ENCODE peak calls at places on chromosomes 3 and 15, in nine cellular contexts. A is transverse colon, E is body of pancreas, V is heart right ventricle, F is fibroblast of lung, Z is pancreas, P is mammary epithelial cell, H is H1, I is cardiac muscle cell. X is an unnamed sample. For H3K27me3, the result is how much of the 10 kb centered on the place peaks cover.

GRCh38 chr3:72100062-72100511 is 315.1 kb upstream of the PROK2 start:
- DNase-seq in P (no peak), I (peak), Z (no peak), A (no peak), V (no peak), H (no peak), E (no peak), F (no peak), X (no peak)

GRCh38 chr3:143040264-143040879 is 39.0 kb downstream of the U2SURP start:
- DNase-seq in H (no peak), A (no peak), E (no peak), F (peak), I (peak), Z (no peak), P (peak), V (no peak), X (no peak)

GRCh38 chr3:188319569-188319968 is 165.6 kb downstream of the LPP start:
- DNase-seq in H (no peak), Z (no peak), V (no peak), E (no peak), F (peak), A (no peak), I (no peak), P (peak), X (no peak)

GRCh38 chr3:71376911-71377310 is 206.6 kb downstream of the FOXP1 start:
- DNase-seq in P (no peak), E (no peak), V (no peak), A (no peak), I (no peak), H (no peak), Z (no peak), F (no peak), X (no peak)

GRCh38 chr15:38370079-38370478 is 83.8 kb upstream of the FAM98B start:
- DNase-seq in E (no peak), Z (no peak), V (no peak), I (no peak), H (no peak), P (no peak), F (no peak), A (no peak), X (no peak)

GRCh38 chr3:185283374-185283935 is 29.6 kb upstream of the EHHADH start:
- DNase-seq in F (no peak), I (no peak), P (peak), E (no peak), H (no peak), V (no peak), Z (no peak), A (no peak), X (no peak)

GRCh38 chr3:100023595-100023994 is 90.7 kb downstream of the FILIP1L start:
- DNase-seq in A (no peak), I (no peak), H (no peak), F (no peak), Z (no peak), E (no peak), P (peak), V (no peak), X (no peak)

GRCh38 chr3:98903705-98904481 is 2.4 kb upstream of the DCBLD2 start:
- DNase-seq in E (no peak), A (no peak), Z (no peak), H (no peak), P (no peak), I (no peak), F (no peak), V (no peak), X (no peak)

GRCh38 chr15:58336161-58336560 is 95.6 kb upstream of the LIPC start:
- DNase-seq in I (no peak), F (no peak), H (no peak), E (no peak), P (no peak), Z (no peak), V (no peak), A (no peak), X (no peak)

GRCh38 chr15:51227967-51228783 is 110.2 kb downstream of the CYP19A1 start:
- DNase-seq in V (peak), I (peak), P (peak), Z (no peak), H (peak), E (no peak), F (peak), A (no peak), X (peak)

GRCh38 chr15:63226966-63227401 is 37.6 kb downstream of the RAB8B start:
- DNase-seq in H (no peak), A (no peak), E (no peak), I (no peak), Z (no peak), P (no peak), F (no peak), V (no peak), X (no peak)

GRCh38 chr15:29596266-29596665 is 226.0 kb downstream of the TJP1 start:
- DNase-seq in Z (no peak), V (no peak), E (no peak), I (no peak), H (no peak), P (peak), F (no peak), A (no peak), X (no peak)

GRCh38 chr3:146152841-146153240 is 8.1 kb downstream of the PLOD2 start:
- DNase-seq in P (peak), E (peak), A (no peak), H (no peak), Z (peak), I (no peak), F (no peak), V (no peak), X (no peak)

GRCh38 chr3:192816274-192816853 is 89.0 kb upstream of the FGF12 start:
- DNase-seq in Z (no peak), H (no peak), E (peak), F (peak), P (peak), V (no peak), A (no peak), I (peak), X (no peak)

GRCh38 chr3:14687360-14687759 is 12.4 kb downstream of the C3orf20 start:
- DNase-seq in P (no peak), F (no peak), A (no peak), H (no peak), I (no peak), V (no peak), E (no peak), Z (no peak), X (no peak)

GRCh38 chr3:150577854-150578253 is 25.3 kb upstream of the SELENOT start:
- DNase-seq in A (no peak), H (no peak), V (no peak), E (no peak), P (no peak), Z (no peak), I (no peak), F (peak), X (no peak)

GRCh38 chr3:130906374-130906995 is 12.6 kb downstream of the ATP2C1 start:
- DNase-seq in Z (no peak), H (no peak), V (no peak), P (peak), I (no peak), F (peak), E (no peak), A (no peak), X (no peak)

GRCh38 chr3:184801241-184801640 is 10.7 kb upstream of the VPS8 start:
- DNase-seq in F (no peak), Z (no peak), I (no peak), P (no peak), E (no peak), V (no peak), A (no peak), H (no peak), X (no peak)

GRCh38 chr3:14725015-14725431 is 50.1 kb downstream of the C3orf20 start:
- DNase-seq in E (no peak), V (no peak), P (no peak), Z (no peak), H (no peak), A (peak), I (no peak), F (peak), X (peak)

DNA sequence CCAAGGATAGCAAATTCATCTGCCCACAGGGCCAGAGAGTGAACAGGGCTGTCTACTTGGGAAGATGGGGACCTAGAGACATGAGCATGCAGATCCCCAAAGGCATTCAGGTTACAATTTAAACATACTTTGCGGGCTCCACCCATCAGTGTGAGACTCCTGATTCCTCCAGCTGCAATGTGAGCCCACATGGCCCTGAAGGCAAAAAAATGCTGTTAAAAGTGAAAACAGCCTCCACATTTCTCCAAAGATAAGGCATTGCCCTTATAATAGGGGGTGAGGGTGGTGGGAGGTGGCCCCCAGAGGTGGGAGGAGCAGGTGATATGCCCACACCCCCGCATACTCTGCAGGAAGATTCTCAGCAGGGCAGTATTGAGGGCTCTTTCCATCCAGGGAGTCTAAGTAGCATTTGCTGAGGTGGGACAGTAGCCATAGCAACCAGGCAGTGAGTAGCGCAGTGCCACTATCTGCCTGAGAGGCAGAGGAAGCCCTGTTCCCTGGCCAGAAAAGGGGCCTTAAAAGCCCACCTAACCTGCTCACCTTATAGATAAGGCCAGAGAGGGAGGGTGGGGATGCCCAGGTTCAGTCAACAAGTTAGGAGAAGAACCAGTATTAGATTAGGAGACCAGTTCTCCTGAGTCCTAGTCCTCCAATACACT is 31.2 kb downstream of the TGM4 start:
- DNase-seq in Z (no peak), V (no peak), I (no peak), F (no peak), P (no peak), A (no peak), H (no peak), E (no peak), X (no peak)
- TF ChIP-seq CTCF in Z (no peak), V (no peak), I (no peak), F (no peak), P (no peak), A (no peak), H (no peak), E (no peak), X (no peak)

GRCh38 chr3:172276103-172276502 is 172.2 kb downstream of the GHSR start:
- DNase-seq in P (no peak), E (no peak), V (no peak), H (no peak), F (no peak), A (no peak), Z (no peak), I (no peak), X (no peak)
- H3K4me3 ChIP-seq in P (no peak), E (no peak), V (no peak), H (no peak), F (no peak), A (no peak), Z (no peak), I (no peak), X (no peak)

DNA sequence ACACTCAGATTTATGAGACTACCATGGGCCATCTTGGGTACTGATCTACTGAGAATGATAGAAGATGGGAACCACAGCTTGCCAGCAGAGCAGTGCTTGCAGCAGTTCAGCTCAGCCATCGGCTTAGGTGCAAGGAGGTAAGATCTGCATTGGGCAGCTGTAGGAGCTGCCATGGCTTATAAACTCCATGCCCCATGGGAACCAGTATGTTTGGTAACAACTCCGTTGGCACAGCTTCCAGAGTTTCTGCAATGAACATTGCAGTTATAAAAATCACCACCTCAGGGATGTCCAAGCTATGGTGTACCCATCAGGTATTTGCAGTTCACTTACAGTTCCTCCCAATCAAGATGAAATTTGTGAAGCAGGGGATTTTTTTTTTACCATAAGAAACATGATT is 299.1 kb upstream of the ROPN1 start:
- DNase-seq in V (no peak), Z (no peak), H (no peak), A (no peak), I (no peak), P (no peak), E (no peak), F (no peak), X (no peak)
- H3K27me3 ChIP-seq in V (under half), Z (under half), H (under half), A (under half), I (under half), P (under half), E (under half), F (under half), X (under half)

DNA sequence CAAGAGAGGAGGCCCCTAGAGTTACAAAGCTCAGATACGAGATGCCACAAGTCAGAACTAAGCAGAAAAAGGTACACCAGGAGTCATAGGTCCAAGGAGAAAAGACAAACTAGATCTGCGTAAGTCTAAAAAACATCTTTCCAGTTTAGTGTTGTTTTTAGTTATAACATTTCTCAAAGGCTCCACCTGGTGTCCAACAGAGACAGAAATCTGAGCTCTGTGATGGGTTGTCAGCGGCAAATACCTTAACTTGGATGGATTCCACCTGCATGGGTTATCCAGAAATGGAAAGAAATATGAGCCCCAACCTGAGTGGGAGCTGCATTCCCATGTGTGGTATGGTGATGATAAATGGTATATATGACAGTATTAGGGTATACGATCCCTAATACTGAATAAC is 238.6 kb upstream of the CHRM5 start:
- DNase-seq in V (no peak), I (peak), E (no peak), H (no peak), Z (no peak), A (no peak), P (peak), F (peak), X (no peak)
- TF ChIP-seq CTCF in V (peak), I (no peak), E (no peak), H (no peak), Z (no peak), A (no peak), P (peak), F (peak), X (no peak)

GRCh38 chr3:11583226-11583625 is 60.5 kb downstream of the VGLL4 start:
- DNase-seq in Z (no peak), V (no peak), F (no peak), A (no peak), E (no peak), H (no peak), P (no peak), I (no peak), X (no peak)

GRCh38 chr3:11582123-11582968 is 61.4 kb downstream of the VGLL4 start:
- DNase-seq in F (peak), H (no peak), Z (peak), A (peak), E (peak), V (peak), I (peak), P (peak), X (peak)

GRCh38 chr3:11583638-11584046 is 60.1 kb downstream of the VGLL4 start:
- DNase-seq in A (no peak), P (peak), I (no peak), H (no peak), V (no peak), Z (no peak), F (no peak), E (no peak), X (no peak)

GRCh38 chr3:11580645-11581044 is 63.1 kb downstream of the VGLL4 start:
- DNase-seq in E (no peak), V (no peak), I (no peak), P (no peak), F (peak), A (no peak), H (no peak), Z (no peak), X (no peak)

DNA sequence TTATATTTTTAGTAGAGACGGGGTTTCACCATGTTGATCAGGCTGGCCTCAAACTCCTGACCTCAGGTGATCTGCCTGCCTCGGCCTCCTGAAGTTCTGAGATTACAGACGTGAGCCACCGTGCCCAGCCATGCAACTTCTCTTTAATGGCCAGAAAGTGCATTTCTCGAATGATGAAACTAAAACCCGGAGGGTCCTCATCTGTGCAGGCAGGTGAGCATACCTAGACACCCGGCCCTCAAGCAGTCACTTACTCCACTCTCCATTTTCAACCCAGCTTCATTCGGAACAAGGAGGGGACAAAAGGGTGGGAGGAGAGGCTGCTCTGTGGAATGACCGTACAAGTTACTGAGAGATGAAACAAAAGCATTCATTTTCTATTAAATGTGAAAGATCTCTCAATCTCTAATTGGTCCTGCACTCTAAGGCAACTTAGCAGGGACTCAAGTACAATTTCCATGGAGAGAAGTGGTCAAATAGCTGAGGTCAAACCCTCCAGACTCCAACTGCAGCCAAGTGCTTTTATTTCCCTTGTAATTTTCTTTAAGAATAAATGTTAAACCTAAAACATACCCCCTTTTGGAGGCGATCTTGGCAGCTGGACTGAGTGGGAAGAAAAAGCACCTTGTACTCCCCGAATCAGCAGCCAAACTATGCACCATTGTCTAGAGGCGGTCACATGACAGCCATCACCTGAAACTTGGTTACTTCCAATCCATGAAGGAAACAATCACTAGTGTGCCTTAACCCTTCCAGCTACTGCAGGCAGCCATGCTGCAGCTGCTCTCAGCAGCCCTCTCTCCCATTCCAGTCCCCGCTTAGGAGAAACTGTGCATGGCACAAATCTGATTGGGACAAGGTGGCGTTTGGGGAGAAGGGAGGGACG is 62.2 kb downstream of the VGLL4 start:
- DNase-seq in E (no peak), Z (no peak), A (no peak), P (peak), F (no peak), I (no peak), V (no peak), H (no peak), X (peak)
- H3K4me3 ChIP-seq in E (no peak), Z (peak), A (peak), P (peak), F (peak), I (peak), V (peak), H (peak), X (peak)

GRCh38 chr3:8712045-8712870 is 21.3 kb upstream of the CAV3 start:
- DNase-seq in A (no peak), Z (no peak), V (no peak), P (peak), H (no peak), E (no peak), F (peak), I (no peak), X (no peak)
- H3K27me3 ChIP-seq in A (under half), Z (under half), V (under half), P (under half), H (under half), E (under half), F (under half), I (under half), X (under half)